ENCODE peak calls at places on chromosomes 5 and 9, in ten cellular contexts. T is posterior vena cava; X is effector CD4-positive, alpha-beta T cell; H is NAMALWA; N is fibroblast of mammary gland; L is AG09319; F is right cardiac atrium; B is fibroblast of pulmonary artery; A is stimulated activated CD4-positive, alpha-beta T cell treated with anti-CD3 and anti-CD28 coated beads, Interleukin-15, amount 100 ng/mL, for 24 hours; J is fibroblast of lung. C is an unnamed sample.
A peak's percentile ranks its signal among the peaks of the same experiment; 100 is the strongest.

GRCh38 chr5:97098864-97099454 is 43.5 kb downstream of the LIX1 start:
- DNase-seq in A (no peak), X (no peak), J (peak; percentile 6), T (no peak), L (no peak), N (no peak), H (no peak), B (no peak), F (no peak), C (peak; percentile 27)

GRCh38 chr5:31086839-31087415 is 106.6 kb upstream of the CDH6 start:
- DNase-seq in L (no peak), N (no peak), X (no peak), H (no peak), T (no peak), A (no peak), J (no peak), B (no peak), F (no peak), C (no peak)

GRCh38 chr9:133733074-133733408 is 5.1 kb downstream of the SARDH start:
- DNase-seq in N (no peak), H (no peak), T (no peak), L (no peak), F (no peak), X (no peak), A (no peak), B (no peak), J (no peak), C (no peak)

GRCh38 chr5:80142996-80143395 is 107.8 kb downstream of the THBS4 start:
- DNase-seq in F (no peak), A (no peak), T (no peak), J (no peak), B (no peak), L (no peak), N (no peak), X (no peak), H (peak; percentile 45), C (peak; percentile 78)

GRCh38 chr9:6664204-6664683 is 18.7 kb upstream of the GLDC start:
- DNase-seq in H (no peak), N (no peak), J (no peak), X (no peak), A (no peak), B (no peak), L (no peak), T (no peak), F (no peak), C (no peak)

GRCh38 chr5:10689391-10690081 is 71.5 kb downstream of the DAP start:
- DNase-seq in T (no peak), J (peak; percentile 64), F (no peak), A (peak; percentile 46), X (no peak), L (no peak), B (peak; percentile 24), N (peak; percentile 55), H (peak; percentile 52), C (peak; percentile 40)

GRCh38 chr5:58240286-58240685 is 219.6 kb downstream of the PLK2 start:
- DNase-seq in T (no peak), X (no peak), B (peak; percentile 67), L (no peak), N (peak; percentile 42), F (no peak), J (peak; percentile 71), H (no peak), A (no peak), C (no peak)

GRCh38 chr5:78905084-78905938 is 79.8 kb downstream of the ARSB start:
- DNase-seq in A (no peak), T (no peak), F (no peak), X (no peak), N (peak; percentile 63), J (no peak), H (no peak), L (no peak), B (no peak), C (peak; percentile 58)

GRCh38 chr5:168683247-168683926 is 104.2 kb upstream of the PANK3 start:
- DNase-seq in H (no peak), T (peak; percentile 76), N (no peak), J (no peak), L (no peak), A (peak; percentile 69), X (no peak), B (no peak), F (peak; percentile 23), C (no peak)

GRCh38 chr9:79362100-79363081 is 209.4 kb upstream of the TLE4 start:
- DNase-seq in H (no peak), L (no peak), F (no peak), X (no peak), T (no peak), A (no peak), B (no peak), N (no peak), J (peak; percentile 64), C (no peak)

GRCh38 chr5:132100672-132101261 is 27.2 kb downstream of the CSF2 start:
- DNase-seq in A (peak; percentile 73), H (no peak), N (no peak), B (no peak), X (no peak), J (no peak), L (no peak), T (no peak), F (no peak), C (peak; percentile 50)

GRCh38 chr5:100693481-100693880 is 158.3 kb downstream of the FAM174A start:
- DNase-seq in A (no peak), B (no peak), X (no peak), J (no peak), T (no peak), N (no peak), H (no peak), L (no peak), F (no peak), C (no peak)

GRCh38 chr5:61409568-61409967 is 77.5 kb downstream of the ZSWIM6 start:
- DNase-seq in F (no peak), T (no peak), X (no peak), A (no peak), N (peak; percentile 93), B (peak; percentile 92), L (peak; percentile 75), H (no peak), J (peak; percentile 98), C (no peak)

GRCh38 chr5:34571380-34572041 is 84.6 kb upstream of the RAI14 start:
- DNase-seq in L (no peak), B (peak; percentile 74), T (no peak), X (no peak), A (no peak), N (peak; percentile 42), J (peak; percentile 89), H (no peak), F (no peak), C (no peak)

GRCh38 chr9:86303316-86303975 is 21.1 kb upstream of the ISCA1 start:
- DNase-seq in X (peak; percentile 13), N (peak; percentile 9), J (peak; percentile 36), L (no peak), A (peak; percentile 53), F (no peak), H (no peak), B (peak; percentile 63), T (no peak), C (no peak)

GRCh38 chr5:10762178-10762775 is 1.2 kb upstream of the DAP start:
- DNase-seq in T (peak; percentile 84), J (no peak), F (peak; percentile 63), N (no peak), X (no peak), A (no peak), B (peak; percentile 22), H (no peak), L (no peak), C (no peak)

GRCh38 chr9:13607746-13608445 is 328.4 kb upstream of the MPDZ start:
- DNase-seq in H (no peak), N (no peak), B (no peak), J (peak; percentile 40), A (no peak), F (no peak), T (no peak), L (no peak), X (no peak), C (no peak)